ENCODE peak calls at places on chromosomes 2 and 18, in nine cellular contexts. Q is ascending aorta, R is AG10803, V is HFF-Myc, M is cardiac muscle cell, L is astrocyte of the spinal cord, Y is left ventricle myocardium inferior, B is left lung, H is adrenal gland. K is an unnamed sample.
A peak's percentile ranks its signal among the peaks of the same experiment; 100 is the strongest.

GRCh38 chr18:42192251-42193248 is 237.5 kb downstream of the PIK3C3 start:
- DNase-seq in Q (no peak), R (no peak), V (no peak), M (no peak), L (peak; percentile 26), Y (no peak), B (no peak), H (no peak), K (no peak)

GRCh38 chr2:136118819-136119716 is 1.1 kb upstream of the CXCR4 start:
- DNase-seq in Q (peak; percentile 85), R (no peak), V (no peak), M (peak; percentile 54), L (no peak), Y (peak; percentile 65), B (peak; percentile 84), H (peak; percentile 63), K (peak; percentile 73)

GRCh38 chr18:75211721-75212625 is 1.4 kb downstream of the TSHZ1 start:
- DNase-seq in Q (peak; percentile 72), R (no peak), V (no peak), M (peak; percentile 73), L (peak; percentile 58), Y (peak; percentile 50), B (peak; percentile 67), H (peak; percentile 64), K (peak; percentile 36)

GRCh38 chr2:39529836-39530235 is 92.8 kb upstream of the MAP4K3 start:
- DNase-seq in Q (no peak), R (no peak), V (no peak), M (no peak), L (no peak), Y (no peak), B (no peak), H (no peak), K (no peak)

GRCh38 chr2:196925768-196926561 is 542 bp downstream of the PGAP1 start:
- DNase-seq in Q (peak; percentile 67), R (peak; percentile 31), V (no peak), M (peak; percentile 50), L (peak; percentile 36), Y (peak; percentile 29), B (peak; percentile 42), H (peak; percentile 35), K (peak; percentile 19)

GRCh38 chr2:205190528-205190927 is 491.8 kb upstream of the NRP2 start:
- DNase-seq in Q (no peak), R (no peak), V (no peak), M (no peak), L (no peak), Y (no peak), B (no peak), H (no peak), K (no peak)

GRCh38 chr18:42341423-42341822 is 386.4 kb downstream of the PIK3C3 start:
- DNase-seq in Q (no peak), R (no peak), V (no peak), M (no peak), L (no peak), Y (no peak), B (no peak), H (no peak), K (no peak)

GRCh38 chr2:23624378-23624777 is 239.4 kb downstream of the KLHL29 start:
- DNase-seq in Q (no peak), R (no peak), V (no peak), M (no peak), L (no peak), Y (no peak), B (no peak), H (no peak), K (no peak)

GRCh38 chr2:62604336-62604735 is 98.3 kb upstream of the TMEM17 start:
- DNase-seq in Q (no peak), R (peak; percentile 16), V (no peak), M (no peak), L (no peak), Y (no peak), B (no peak), H (no peak), K (no peak)

GRCh38 chr18:49476664-49477411 is 10.2 kb downstream of the C18orf32 start:
- DNase-seq in Q (no peak), R (peak; percentile 80), V (no peak), M (no peak), L (peak; percentile 86), Y (no peak), B (peak; percentile 57), H (peak; percentile 35), K (no peak)

GRCh38 chr2:202030676-202031075 is 3.0 kb upstream of the FZD7 start:
- DNase-seq in Q (no peak), R (peak; percentile 89), V (no peak), M (no peak), L (peak; percentile 35), Y (no peak), B (no peak), H (no peak), K (no peak)

GRCh38 chr2:171531836-171532450 is 9.7 kb downstream of the CYBRD1 start:
- DNase-seq in Q (no peak), R (no peak), V (no peak), M (no peak), L (peak; percentile 34), Y (no peak), B (no peak), H (no peak), K (no peak)

GRCh38 chr2:72040629-72041403 is 106.8 kb downstream of the CYP26B1 start:
- DNase-seq in Q (no peak), R (no peak), V (no peak), M (no peak), L (peak; percentile 58), Y (no peak), B (no peak), H (no peak), K (no peak)

GRCh38 chr2:229202646-229203045 is 68.4 kb downstream of the PID1 start:
- DNase-seq in Q (no peak), R (peak; percentile 41), V (no peak), M (no peak), L (no peak), Y (no peak), B (no peak), H (no peak), K (no peak)

GRCh38 chr18:10497350-10497749 is 28.5 kb upstream of the NAPG start:
- DNase-seq in Q (no peak), R (peak; percentile 80), V (no peak), M (no peak), L (no peak), Y (no peak), B (no peak), H (no peak), K (no peak)

GRCh38 chr2:55017880-55018279 is 32.4 kb downstream of the RTN4 start:
- DNase-seq in Q (no peak), R (no peak), V (no peak), M (no peak), L (no peak), Y (no peak), B (no peak), H (no peak), K (no peak)

DNA sequence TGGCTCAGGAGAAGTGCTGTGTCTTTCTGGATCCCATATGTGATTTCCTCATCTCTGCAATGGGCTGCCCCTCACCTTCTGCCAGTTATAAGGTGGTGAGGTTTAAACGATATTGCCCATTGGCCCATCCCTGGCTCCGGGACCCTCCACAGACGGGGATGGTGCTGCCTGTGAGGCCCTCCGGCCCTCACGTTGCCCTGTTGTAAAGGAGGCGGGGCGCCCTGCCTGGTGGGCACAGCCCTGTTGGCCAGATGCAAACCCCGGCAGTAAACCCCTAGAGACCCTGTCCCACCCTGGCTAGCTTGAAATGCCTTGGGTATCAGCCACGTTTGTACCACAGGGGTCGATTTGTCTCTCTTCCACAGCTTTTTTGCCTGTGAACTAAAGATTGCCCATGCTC is 7.4 kb downstream of the ARHGEF4 start:
- DNase-seq in Q (no peak), R (no peak), V (no peak), M (no peak), L (no peak), Y (no peak), B (no peak), H (no peak), K (no peak)
- TF ChIP-seq CTCF in Q (no peak), R (no peak), V (no peak), M (no peak), L (no peak), Y (no peak), B (no peak), H (no peak), K (no peak)

DNA sequence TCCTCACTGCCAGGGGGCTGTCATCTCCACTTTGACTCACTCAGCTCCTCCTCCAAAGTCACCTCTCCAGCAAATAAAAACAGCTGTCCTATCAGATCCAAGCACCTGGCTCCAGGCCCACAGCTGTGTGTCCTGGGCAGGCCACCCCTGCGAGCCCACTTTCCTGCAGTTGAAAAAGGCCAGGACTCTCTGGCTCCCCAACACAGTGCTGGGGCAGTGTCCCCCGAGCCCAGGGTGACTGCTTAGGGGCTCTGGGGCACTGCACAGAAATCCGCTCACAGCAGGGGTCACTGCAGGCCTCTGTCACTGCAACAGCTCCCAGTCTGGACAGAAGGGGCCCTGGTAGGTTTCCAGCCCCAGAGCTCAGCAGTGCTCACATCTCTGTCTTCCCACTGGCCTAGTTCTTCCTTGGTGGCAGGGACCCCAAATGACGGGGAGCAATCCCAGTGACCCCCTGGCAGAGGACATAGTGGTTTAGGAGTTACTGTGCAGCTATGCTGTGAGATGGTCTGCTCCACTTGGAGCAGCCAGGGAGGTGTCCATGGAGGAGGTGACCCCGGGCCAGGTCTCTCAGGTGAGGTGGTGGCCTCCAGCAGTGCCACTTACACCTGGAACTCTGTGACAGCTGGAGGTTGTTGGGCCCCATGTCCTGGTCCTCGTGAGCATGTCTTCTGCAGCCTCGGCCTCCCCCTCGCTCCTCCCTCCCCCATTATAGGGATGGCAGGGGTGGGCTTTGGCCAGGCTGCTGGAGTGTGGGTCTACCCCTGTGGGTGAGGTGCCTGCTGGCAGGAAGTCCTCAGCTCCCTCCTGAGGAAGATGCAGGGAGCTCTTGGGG is 35.5 kb downstream of the HS6ST1 start:
- DNase-seq in Q (no peak), R (no peak), V (no peak), M (peak; percentile 37), L (no peak), Y (peak; percentile 22), B (no peak), H (peak; percentile 57), K (no peak)
- TF ChIP-seq CTCF in Q (no peak), R (peak; percentile 3), V (peak; percentile 18), M (no peak), L (no peak), Y (peak; percentile 34), B (no peak), H (no peak), K (no peak)

GRCh38 chr2:26521054-26521912 is 43.4 kb upstream of the OTOF start:
- DNase-seq in Q (no peak), R (peak; percentile 5), V (no peak), M (peak; percentile 56), L (no peak), Y (no peak), B (peak; percentile 15), H (no peak), K (no peak)
- TF ChIP-seq CTCF in Q (no peak), R (peak; percentile 30), V (peak; percentile 60), M (peak; percentile 23), L (peak; percentile 38), Y (peak; percentile 37), B (no peak), H (no peak), K (no peak)

GRCh38 chr2:101832114-101832513 is 134.6 kb downstream of the MAP4K4 start:
- DNase-seq in Q (no peak), R (no peak), V (no peak), M (no peak), L (no peak), Y (no peak), B (no peak), H (no peak), K (no peak)
- TF ChIP-seq CTCF in Q (peak; percentile 46), R (peak; percentile 40), V (no peak), M (peak; percentile 30), L (no peak), Y (peak; percentile 46), B (no peak), H (peak; percentile 34), K (peak; percentile 11)